ENCODE peak calls at places on chromosomes 16 and 17, in ten cellular contexts. O, Z, F, B, G, P, N, Q, T and U are unnamed samples.

GRCh38 chr17:65054602-65055001 is 1.9 kb downstream of the GNA13 start:
- DNase-seq in Q (no peak), B (no peak), Z (no peak), O (no peak), N (no peak), G (no peak), T (no peak), F (no peak), P (no peak), U (no peak)

GRCh38 chr16:51919736-51920135 is 627.2 kb downstream of the TOX3 start:
- DNase-seq in O (no peak), B (no peak), T (no peak), F (no peak), N (no peak), Z (peak; percentile 16), P (no peak), Q (no peak), G (no peak), U (no peak)

GRCh38 chr16:49755291-49755611 is 100.7 kb downstream of the ZNF423 start:
- DNase-seq in P (no peak), Q (no peak), F (no peak), B (no peak), G (peak; percentile 42), O (no peak), N (peak; percentile 94), Z (peak; percentile 12), T (no peak), U (no peak)

GRCh38 chr17:38674013-38674748 is 576 bp downstream of the EPOP start:
- DNase-seq in B (peak; percentile 25), Q (peak; percentile 22), O (peak; percentile 37), P (peak; percentile 17), Z (no peak), N (no peak), F (peak; percentile 37), T (peak; percentile 81), G (no peak), U (no peak)

GRCh38 chr16:13042291-13042690 is 140.9 kb downstream of the SHISA9 start:
- DNase-seq in G (no peak), Z (no peak), Q (no peak), T (no peak), O (no peak), B (no peak), P (no peak), N (no peak), F (no peak), U (no peak)

GRCh38 chr17:70808596-70808995 is 639.3 kb downstream of the KCNJ2 start:
- DNase-seq in Q (no peak), N (peak; percentile 48), Z (no peak), T (no peak), P (no peak), B (no peak), G (no peak), F (no peak), O (no peak), U (no peak)

GRCh38 chr17:74838275-74838674 is 21.4 kb downstream of the GRIN2C start:
- DNase-seq in B (no peak), Z (no peak), G (no peak), O (no peak), Q (no peak), P (no peak), T (no peak), F (no peak), N (no peak), U (no peak)

GRCh38 chr17:65013613-65014391 is 42.7 kb downstream of the GNA13 start:
- DNase-seq in B (no peak), P (no peak), O (no peak), F (no peak), Q (peak; percentile 44), Z (peak; percentile 93), N (peak; percentile 18), G (peak; percentile 88), T (no peak), U (no peak)

GRCh38 chr17:77435272-77436057 is 294.7 kb downstream of the SEC14L1 start:
- DNase-seq in B (peak; percentile 25), O (no peak), Q (peak; percentile 62), G (no peak), T (no peak), F (peak; percentile 51), P (no peak), Z (no peak), N (no peak), U (no peak)

GRCh38 chr16:87165885-87166284 is 151.3 kb downstream of the C16orf95 start:
- DNase-seq in P (no peak), G (no peak), N (no peak), T (no peak), Q (no peak), O (no peak), F (no peak), B (no peak), Z (no peak), U (no peak)

GRCh38 chr17:76193616-76194015 is 46.7 kb downstream of the RNF157 start:
- DNase-seq in O (no peak), B (no peak), N (no peak), P (no peak), T (no peak), Q (no peak), F (no peak), Z (no peak), G (no peak), U (no peak)

GRCh38 chr17:8160741-8161221 is 2.0 kb downstream of the VAMP2 start:
- DNase-seq in F (no peak), T (peak; percentile 64), O (no peak), G (peak; percentile 7), Z (no peak), N (no peak), P (no peak), B (peak; percentile 12), Q (no peak), U (no peak)

GRCh38 chr16:82070656-82071369 is 35.8 kb downstream of the HSD17B2 start:
- DNase-seq in G (peak; percentile 30), P (no peak), B (no peak), Q (no peak), T (no peak), F (no peak), Z (peak; percentile 56), N (peak; percentile 22), O (no peak), U (no peak)

GRCh38 chr16:86248325-86248905 is 261.9 kb upstream of the FOXF1 start:
- DNase-seq in P (no peak), N (no peak), O (no peak), B (no peak), T (no peak), F (no peak), Z (no peak), G (no peak), Q (no peak), U (no peak)

GRCh38 chr16:11435576-11435975 is 90.3 kb downstream of the RMI2 start:
- DNase-seq in F (no peak), P (no peak), Q (no peak), B (no peak), T (no peak), O (no peak), G (no peak), Z (no peak), N (no peak), U (no peak)
- H3K4me1 ChIP-seq in F (no peaks in the 10 kb centered on the region), P (no peaks in the 10 kb centered on the region), Q (no peaks in the 10 kb centered on the region), B (no peaks in the 10 kb centered on the region), T (no peaks in the 10 kb centered on the region), O (no peaks in the 10 kb centered on the region), G (no peaks in the 10 kb centered on the region), Z (no peaks in the 10 kb centered on the region), N (no peaks in the 10 kb centered on the region), U (no peaks in the 10 kb centered on the region)

GRCh38 chr17:49849711-49850610 is 2.1 kb upstream of the TAC4 start:
- DNase-seq in P (no peak), O (no peak), T (peak; percentile 30), G (no peak), Q (no peak), Z (no peak), B (no peak), N (no peak), F (no peak), U (no peak)

GRCh38 chr17:49846938-49847712 is 744 bp downstream of the TAC4 start:
- DNase-seq in B (no peak), G (no peak), Q (no peak), P (no peak), O (no peak), F (no peak), N (no peak), Z (no peak), T (no peak), U (no peak)

GRCh38 chr17:49848739-49849138 is 870 bp upstream of the TAC4 start:
- DNase-seq in G (no peak), B (no peak), F (no peak), O (no peak), Q (no peak), T (no peak), Z (no peak), N (no peak), P (no peak), U (no peak)

GRCh38 chr17:49845210-49845782 is 2.6 kb downstream of the TAC4 start:
- DNase-seq in T (no peak), O (peak; percentile 80), Z (no peak), B (peak; percentile 46), P (peak; percentile 67), F (no peak), N (no peak), G (no peak), Q (no peak), U (peak; percentile 41)

GRCh38 chr17:49848019-49848473 is at the start of gene TAC4:
- DNase-seq in B (no peak), N (no peak), Q (no peak), G (no peak), T (no peak), F (no peak), O (no peak), Z (no peak), P (no peak), U (peak; percentile 37)
- H3K27ac ChIP-seq in B (no peak within 1 kb of the TSS), N (no peak within 1 kb of the TSS), Q (no peak within 1 kb of the TSS), G (no peak within 1 kb of the TSS), T (no peak within 1 kb of the TSS), F (no peak within 1 kb of the TSS), O (peak within 1 kb of the TSS; percentile 85), Z (no peak within 1 kb of the TSS), P (no peak within 1 kb of the TSS), U (no peak within 1 kb of the TSS)

GRCh38 chr17:80880650-80880989 is 111.0 kb upstream of the CHMP6 start:
- DNase-seq in N (no peak), Q (no peak), F (no peak), B (no peak), O (no peak), G (no peak), Z (no peak), T (no peak), P (no peak), U (no peak)
- H3K4me1 ChIP-seq in N (no peaks in the 10 kb centered on the region), Q (peaks cover 17% of the 10 kb centered on the region), F (peaks cover 14% of the 10 kb centered on the region), B (peaks cover 15% of the 10 kb centered on the region), O (no peaks in the 10 kb centered on the region), G (no peaks in the 10 kb centered on the region), Z (no peaks in the 10 kb centered on the region), T (no peaks in the 10 kb centered on the region), P (peaks cover 13% of the 10 kb centered on the region), U (no peaks in the 10 kb centered on the region)

GRCh38 chr17:19747829-19748806 is at the start of gene ALDH3A1:
- DNase-seq in Z (no peak), P (no peak), F (no peak), O (no peak), N (no peak), T (no peak), Q (no peak), B (no peak), G (no peak), U (no peak)
- H3K27ac ChIP-seq in Z (no peak within 1 kb of the TSS), P (no peak within 1 kb of the TSS), F (no peak within 1 kb of the TSS), O (no peak within 1 kb of the TSS), N (no peak within 1 kb of the TSS), T (no peak within 1 kb of the TSS), Q (no peak within 1 kb of the TSS), B (no peak within 1 kb of the TSS), G (no peak within 1 kb of the TSS), U (no peak within 1 kb of the TSS)